ENCODE peak calls at places on chromosomes 16 and 17, in four cellular contexts. F is IMR-90, P is GM12878, N is A549. G is an unnamed sample.

GRCh38 chr16:984106-984505 is 2.5 kb downstream of the SOX8 start:
- DNase-seq in F (no peak), P (no peak), N (no peak), G (no peak)

GRCh38 chr17:59492091-59492451 is 73.3 kb upstream of the DHX40 start:
- DNase-seq in F (no peak), P (no peak), N (no peak), G (no peak)

GRCh38 chr16:73082608-73083007 is 34.7 kb upstream of the ZFHX3 start:
- DNase-seq in F (peak; percentile 98), P (no peak), N (no peak), G (no peak)

GRCh38 chr16:46690281-46691178 is 1.1 kb downstream of the ORC6 start:
- DNase-seq in F (peak; percentile 40), P (no peak), N (no peak), G (no peak)

GRCh38 chr17:6560496-6560895 is 4.1 kb upstream of the PITPNM3 start:
- DNase-seq in F (no peak), P (no peak), N (no peak), G (no peak)

GRCh38 chr16:56662357-56663354 is 4.9 kb downstream of the MT1F start:
- DNase-seq in F (no peak), P (no peak), N (no peak), G (no peak)

GRCh38 chr17:63966646-63967265 is 6.0 kb downstream of the SCN4A start:
- DNase-seq in F (no peak), P (peak; percentile 60), N (no peak), G (no peak)

GRCh38 chr16:17342031-17342430 is 128.7 kb downstream of the XYLT1 start:
- DNase-seq in F (no peak), P (no peak), N (no peak), G (no peak)

GRCh38 chr17:14304876-14305636 is 4.2 kb downstream of the HS3ST3B1 start:
- DNase-seq in F (no peak), P (no peak), N (no peak), G (no peak)

GRCh38 chr17:17729620-17730249 is 48.5 kb downstream of the RAI1 start:
- DNase-seq in F (no peak), P (no peak), N (peak; percentile 79), G (peak; percentile 45)

GRCh38 chr17:51120357-51120738 is 320 bp downstream of the SPAG9 start:
- DNase-seq in F (peak; percentile 14), P (no peak), N (peak; percentile 56), G (peak; percentile 46)

GRCh38 chr16:709651-710499 is 4.3 kb upstream of the FBXL16 start:
- DNase-seq in F (peak; percentile 88), P (no peak), N (no peak), G (peak; percentile 85)

GRCh38 chr16:96935-97381 is 18.9 kb downstream of the MPG start:
- DNase-seq in F (peak; percentile 83), P (peak; percentile 55), N (peak; percentile 96), G (peak; percentile 96)

GRCh38 chr16:3469736-3470135 is 25.6 kb downstream of the C16orf90 start:
- DNase-seq in F (no peak), P (no peak), N (no peak), G (no peak)

GRCh38 chr16:3467182-3467581 is 23.7 kb downstream of the NAA60 start:
- DNase-seq in F (no peak), P (no peak), N (no peak), G (no peak)

GRCh38 chr16:3465911-3466584 is 22.6 kb downstream of the NAA60 start:
- DNase-seq in F (no peak), P (no peak), N (no peak), G (no peak)

GRCh38 chr16:3468501-3468900 is 25.0 kb downstream of the NAA60 start:
- DNase-seq in F (no peak), P (no peak), N (no peak), G (no peak)

DNA sequence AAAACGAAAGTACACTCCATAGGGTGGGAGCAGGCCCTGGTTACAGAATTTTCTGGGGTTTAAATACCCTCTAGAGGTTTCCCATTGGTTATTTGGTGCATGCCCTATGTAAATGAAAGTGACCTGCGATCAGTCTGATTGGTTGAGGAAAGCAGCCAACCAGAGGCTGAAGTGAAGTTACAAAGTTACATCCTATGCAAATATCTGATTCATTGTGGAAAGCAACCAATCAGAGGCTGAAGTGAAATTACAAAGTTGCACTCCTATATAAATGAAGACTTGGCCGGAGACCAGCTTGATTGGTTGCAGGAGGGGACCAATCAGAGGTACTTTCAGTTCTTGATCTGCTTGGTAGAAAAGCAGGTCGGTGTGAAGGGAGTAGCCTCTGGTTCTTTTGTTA is 24.4 kb downstream of the NAA60 start:
- DNase-seq in F (peak; percentile 69), P (no peak), N (no peak), G (no peak)
- TF ChIP-seq ELK1 in F (no peak), P (no peak), N (no peak), G (no peak)

GRCh38 chr16:10851512-10851911 is 25.5 kb upstream of the CIITA start:
- DNase-seq in F (no peak), P (no peak), N (no peak), G (no peak)

GRCh38 chr16:10850478-10850850 is 26.5 kb upstream of the CIITA start:
- DNase-seq in F (no peak), P (no peak), N (no peak), G (no peak)

GRCh38 chr16:10847166-10847565 is 28.6 kb upstream of the TVP23A start:
- DNase-seq in F (no peak), P (no peak), N (no peak), G (no peak)

GRCh38 chr16:10852948-10853347 is 24.1 kb upstream of the CIITA start:
- DNase-seq in F (no peak), P (no peak), N (no peak), G (no peak)

GRCh38 chr16:10849736-10850477 is 27.1 kb upstream of the CIITA start:
- DNase-seq in F (no peak), P (no peak), N (no peak), G (no peak)
- TF ChIP-seq ELK1 in F (no peak), P (no peak), N (no peak), G (no peak)

GRCh38 chr17:31758646-31759045 is 100.4 kb downstream of the COPRS start:
- DNase-seq in F (peak; percentile 59), P (no peak), N (no peak), G (no peak)
- TF ChIP-seq ELK1 in F (no peak), P (no peak), N (no peak), G (no peak)

GRCh38 chr16:59634951-59635350 is 900.8 kb upstream of the GOT2 start:
- DNase-seq in F (peak; percentile 22), P (no peak), N (no peak), G (no peak)
- TF ChIP-seq ELK1 in F (no peak), P (no peak), N (no peak), G (no peak)

GRCh38 chr16:30069575-30070462 is 4.3 kb downstream of the ALDOA start:
- DNase-seq in F (no peak), P (no peak), N (no peak), G (no peak)
- TF ChIP-seq ELK1 in F (no peak), P (no peak), N (no peak), G (no peak)

DNA sequence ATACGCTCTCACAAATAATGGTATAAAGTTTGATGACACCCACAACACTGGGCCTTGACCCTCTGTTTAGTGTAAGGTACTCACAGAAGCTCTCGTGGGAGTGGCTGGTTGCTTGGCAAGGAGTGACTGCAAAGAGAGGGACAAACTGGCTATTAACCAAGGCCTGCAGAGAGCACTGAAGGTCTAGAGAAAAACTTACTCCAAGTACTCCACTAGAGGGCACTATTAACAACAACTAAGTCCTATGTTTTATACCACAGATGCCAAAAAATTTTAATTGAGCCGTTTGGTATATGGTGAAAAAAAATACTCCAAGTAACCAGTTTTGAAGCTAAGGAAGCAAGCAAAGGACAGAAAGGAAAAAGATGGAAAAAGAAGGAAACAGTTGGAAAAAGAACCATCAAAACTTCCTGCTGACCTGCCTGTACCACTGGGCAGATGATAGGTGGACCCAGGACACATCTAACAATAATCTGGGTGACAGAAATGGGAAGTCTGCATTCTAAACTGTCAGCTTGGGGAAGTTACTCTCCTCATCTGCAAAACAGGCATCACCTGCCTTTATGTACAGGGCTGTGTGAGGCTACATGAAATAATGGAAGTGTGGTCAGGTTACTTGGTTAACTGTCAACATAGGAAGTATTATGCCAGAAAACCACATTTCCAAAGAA is 23.2 kb downstream of the DYNC1LI2 start:
- DNase-seq in F (peak; percentile 67), P (no peak), N (peak; percentile 61), G (peak; percentile 47)
- TF ChIP-seq ELK1 in F (no peak), P (no peak), N (no peak), G (no peak)

GRCh38 chr16:23952128-23953041 is 116.6 kb downstream of the PRKCB start:
- DNase-seq in F (peak; percentile 21), P (no peak), N (no peak), G (peak; percentile 91)
- TF ChIP-seq ELK1 in F (no peak), P (no peak), N (no peak), G (no peak)

GRCh38 chr17:61447358-61447757 is 4.9 kb upstream of the TBX4 start:
- DNase-seq in F (no peak), P (no peak), N (no peak), G (no peak)
- TF ChIP-seq ELK1 in F (no peak), P (no peak), N (no peak), G (no peak)